ENCODE peak calls at places on chromosomes 12 and 14, in nine cellular contexts. One of them, this sample, is unnamed.

GRCh38 chr14:61663312-61663974 is 31.9 kb upstream of the HIF1A start:
- DNase-seq in HT1080: no peak
- DNase-seq in amygdala: no peak
- DNase-seq in NCI-H2081: no peak
- DNase-seq in T-cell: no peak
- DNase-seq in cerebellum: no peak
- DNase-seq in AG08395: no peak
- DNase-seq in AG10803: no peak
- DNase-seq in breast epithelium: no peak
- DNase-seq in this sample: no peak

GRCh38 chr14:54591461-54592245 is 24.7 kb downstream of the SAMD4A start:
- DNase-seq in HT1080: no peak
- DNase-seq in amygdala: no peak
- DNase-seq in NCI-H2081: no peak
- DNase-seq in T-cell: no peak
- DNase-seq in cerebellum: no peak
- DNase-seq in AG08395: peak; percentile 31
- DNase-seq in AG10803: peak; percentile 53
- DNase-seq in breast epithelium: no peak
- DNase-seq in this sample: no peak

GRCh38 chr14:89721991-89722390 is 232.5 kb downstream of the EFCAB11 start:
- DNase-seq in HT1080: no peak
- DNase-seq in amygdala: no peak
- DNase-seq in NCI-H2081: no peak
- DNase-seq in T-cell: no peak
- DNase-seq in cerebellum: no peak
- DNase-seq in AG08395: no peak
- DNase-seq in AG10803: peak; percentile 24
- DNase-seq in breast epithelium: no peak
- DNase-seq in this sample: no peak

GRCh38 chr14:54686219-54686870 is 119.4 kb downstream of the SAMD4A start:
- DNase-seq in HT1080: peak; percentile 44
- DNase-seq in amygdala: no peak
- DNase-seq in NCI-H2081: no peak
- DNase-seq in T-cell: no peak
- DNase-seq in cerebellum: no peak
- DNase-seq in AG08395: peak; percentile 73
- DNase-seq in AG10803: peak; percentile 91
- DNase-seq in breast epithelium: no peak
- DNase-seq in this sample: peak; percentile 95

GRCh38 chr12:96120359-96121100 is 73.6 kb upstream of the ELK3 start:
- DNase-seq in HT1080: no peak
- DNase-seq in amygdala: no peak
- DNase-seq in NCI-H2081: no peak
- DNase-seq in T-cell: no peak
- DNase-seq in cerebellum: no peak
- DNase-seq in AG08395: no peak
- DNase-seq in AG10803: no peak
- DNase-seq in breast epithelium: no peak
- DNase-seq in this sample: peak; percentile 26

GRCh38 chr14:31895206-31895605 is 181.9 kb upstream of the ARHGAP5 start:
- DNase-seq in HT1080: peak; percentile 80
- DNase-seq in amygdala: no peak
- DNase-seq in NCI-H2081: no peak
- DNase-seq in T-cell: no peak
- DNase-seq in cerebellum: no peak
- DNase-seq in AG08395: peak; percentile 13
- DNase-seq in AG10803: peak; percentile 58
- DNase-seq in breast epithelium: no peak
- DNase-seq in this sample: peak; percentile 79

GRCh38 chr12:754871-755562 is 2.6 kb downstream of the WNK1 start:
- DNase-seq in HT1080: peak; percentile 68
- DNase-seq in amygdala: no peak
- DNase-seq in NCI-H2081: peak; percentile 24
- DNase-seq in T-cell: peak; percentile 15
- DNase-seq in cerebellum: peak; percentile 24
- DNase-seq in AG08395: peak; percentile 63
- DNase-seq in AG10803: peak; percentile 65
- DNase-seq in breast epithelium: no peak
- DNase-seq in this sample: peak; percentile 79

GRCh38 chr14:60101801-60102200 is 10.1 kb downstream of the PCNX4 start:
- DNase-seq in HT1080: no peak
- DNase-seq in amygdala: no peak
- DNase-seq in NCI-H2081: no peak
- DNase-seq in T-cell: no peak
- DNase-seq in cerebellum: no peak
- DNase-seq in AG08395: no peak
- DNase-seq in AG10803: peak; percentile 29
- DNase-seq in breast epithelium: no peak
- DNase-seq in this sample: peak; percentile 59

GRCh38 chr14:72588521-72588920 is 305.4 kb downstream of the DPF3 start:
- DNase-seq in HT1080: no peak
- DNase-seq in amygdala: no peak
- DNase-seq in NCI-H2081: no peak
- DNase-seq in T-cell: no peak
- DNase-seq in cerebellum: no peak
- DNase-seq in AG08395: no peak
- DNase-seq in AG10803: no peak
- DNase-seq in breast epithelium: no peak
- DNase-seq in this sample: no peak

GRCh38 chr12:106582661-106583577 is at the start of gene RFX4:
- DNase-seq in HT1080: no peak
- DNase-seq in amygdala: no peak
- DNase-seq in NCI-H2081: peak; percentile 41
- DNase-seq in T-cell: no peak
- DNase-seq in cerebellum: peak; percentile 13
- DNase-seq in AG08395: no peak
- DNase-seq in AG10803: no peak
- DNase-seq in breast epithelium: no peak
- DNase-seq in this sample: no peak

GRCh38 chr14:70000601-70001000 is 121.4 kb downstream of the SMOC1 start:
- DNase-seq in HT1080: peak; percentile 39
- DNase-seq in amygdala: no peak
- DNase-seq in NCI-H2081: no peak
- DNase-seq in T-cell: no peak
- DNase-seq in cerebellum: no peak
- DNase-seq in AG08395: no peak
- DNase-seq in AG10803: no peak
- DNase-seq in breast epithelium: no peak
- DNase-seq in this sample: peak; percentile 68

GRCh38 chr14:37900582-37900981 is 305.2 kb downstream of the TTC6 start:
- DNase-seq in HT1080: no peak
- DNase-seq in amygdala: no peak
- DNase-seq in NCI-H2081: no peak
- DNase-seq in T-cell: no peak
- DNase-seq in cerebellum: no peak
- DNase-seq in AG08395: no peak
- DNase-seq in AG10803: no peak
- DNase-seq in breast epithelium: no peak
- DNase-seq in this sample: no peak

GRCh38 chr12:79307340-79307739 is 383.4 kb downstream of the PAWR start:
- DNase-seq in HT1080: no peak
- DNase-seq in amygdala: no peak
- DNase-seq in NCI-H2081: no peak
- DNase-seq in T-cell: no peak
- DNase-seq in cerebellum: no peak
- DNase-seq in AG08395: no peak
- DNase-seq in AG10803: no peak
- DNase-seq in breast epithelium: no peak
- DNase-seq in this sample: no peak

GRCh38 chr12:5889381-5890047 is 55.5 kb downstream of the ANO2 start:
- DNase-seq in HT1080: peak; percentile 29
- DNase-seq in amygdala: no peak
- DNase-seq in NCI-H2081: peak; percentile 1
- DNase-seq in T-cell: no peak
- DNase-seq in cerebellum: no peak
- DNase-seq in AG08395: no peak
- DNase-seq in AG10803: no peak
- DNase-seq in breast epithelium: no peak
- DNase-seq in this sample: no peak

GRCh38 chr14:103725001-103725682 is 9.5 kb downstream of the ZFYVE21 start:
- DNase-seq in HT1080: no peak
- DNase-seq in amygdala: no peak
- DNase-seq in NCI-H2081: no peak
- DNase-seq in T-cell: no peak
- DNase-seq in cerebellum: no peak
- DNase-seq in AG08395: no peak
- DNase-seq in AG10803: no peak
- DNase-seq in breast epithelium: no peak
- DNase-seq in this sample: no peak

GRCh38 chr12:15613981-15614380 is 175.2 kb downstream of the EPS8 start:
- DNase-seq in HT1080: no peak
- DNase-seq in amygdala: no peak
- DNase-seq in NCI-H2081: no peak
- DNase-seq in T-cell: no peak
- DNase-seq in cerebellum: no peak
- DNase-seq in AG08395: peak; percentile 18
- DNase-seq in AG10803: peak; percentile 89
- DNase-seq in breast epithelium: no peak
- DNase-seq in this sample: peak; percentile 46

GRCh38 chr14:83709116-83709515 is 1820.8 kb upstream of the FLRT2 start:
- DNase-seq in HT1080: no peak
- DNase-seq in amygdala: no peak
- DNase-seq in NCI-H2081: no peak
- DNase-seq in T-cell: no peak
- DNase-seq in cerebellum: no peak
- DNase-seq in AG08395: no peak
- DNase-seq in AG10803: no peak
- DNase-seq in breast epithelium: no peak
- DNase-seq in this sample: no peak

GRCh38 chr14:96790715-96791114 is 6.5 kb upstream of the VRK1 start:
- DNase-seq in HT1080: no peak
- DNase-seq in amygdala: no peak
- DNase-seq in NCI-H2081: no peak
- DNase-seq in T-cell: no peak
- DNase-seq in cerebellum: no peak
- DNase-seq in AG08395: no peak
- DNase-seq in AG10803: no peak
- DNase-seq in breast epithelium: no peak
- DNase-seq in this sample: no peak

GRCh38 chr14:34003691-34004090 is 52.8 kb upstream of the EGLN3 start:
- DNase-seq in HT1080: no peak
- DNase-seq in amygdala: no peak
- DNase-seq in NCI-H2081: no peak
- DNase-seq in T-cell: no peak
- DNase-seq in cerebellum: no peak
- DNase-seq in AG08395: peak; percentile 11
- DNase-seq in AG10803: no peak
- DNase-seq in breast epithelium: no peak
- DNase-seq in this sample: no peak

This sample was measured in fibroblast of lung.